ENCODE peak calls at places on chromosome 14, in eight cellular contexts. C is PC-3, N is hepatocyte, G is IMR-90, Y is A549, D is mesendoderm, B is neuronal stem cell, K is GM23248. O is an unnamed sample.

GRCh38 chr14:72699433-72699832 is 194.5 kb downstream of the DPF3 start:
- DNase-seq in N (no peak), B (no peak), D (no peak), K (peak), Y (no peak), G (no peak), C (no peak), O (no peak)

GRCh38 chr14:37819155-37820015 is 224.0 kb downstream of the TTC6 start:
- DNase-seq in G (peak), N (no peak), K (peak), B (no peak), D (peak), C (peak), Y (no peak), O (no peak)

GRCh38 chr14:102424520-102424919 is 61.8 kb downstream of the TECPR2 start:
- DNase-seq in B (no peak), C (no peak), D (no peak), G (no peak), K (no peak), Y (no peak), N (no peak), O (no peak)

GRCh38 chr14:43894534-43894933 is 612.5 kb downstream of the FSCB start:
- DNase-seq in B (no peak), G (peak), Y (no peak), K (peak), N (no peak), D (peak), C (peak), O (no peak)

GRCh38 chr14:26775765-26776577 is 178.1 kb upstream of the NOVA1 start:
- DNase-seq in B (no peak), N (no peak), G (peak), D (peak), Y (no peak), C (peak), K (peak), O (no peak)

GRCh38 chr14:71713061-71713850 is 219.0 kb upstream of the RGS6 start:
- DNase-seq in K (peak), G (peak), B (no peak), Y (no peak), D (no peak), C (peak), N (no peak), O (no peak)

GRCh38 chr14:64187331-64187730 is 106.8 kb downstream of the ESR2 start:
- DNase-seq in K (peak), G (no peak), D (no peak), N (no peak), C (no peak), Y (no peak), B (no peak), O (no peak)

GRCh38 chr14:102314242-102315011 is 5.1 kb upstream of the ZNF839 start:
- DNase-seq in N (peak), D (peak), G (peak), K (peak), Y (peak), B (peak), C (peak), O (peak)

GRCh38 chr14:56297449-56297848 is 179.2 kb downstream of the PELI2 start:
- DNase-seq in C (no peak), K (no peak), G (no peak), D (no peak), B (no peak), Y (no peak), N (no peak), O (no peak)

GRCh38 chr14:34680806-34681479 is 33.5 kb downstream of the CFL2 start:
- DNase-seq in G (no peak), K (no peak), B (no peak), C (no peak), Y (no peak), N (no peak), D (no peak), O (no peak)

GRCh38 chr14:102138535-102138934 is 1.2 kb upstream of the WDR20 start:
- DNase-seq in C (no peak), N (no peak), Y (no peak), D (no peak), B (no peak), K (no peak), G (no peak), O (no peak)

GRCh38 chr14:106459971-106460730 is 933.8 kb downstream of the TMEM121 start:
- DNase-seq in B (no peak), G (no peak), K (no peak), N (no peak), D (no peak), Y (peak), C (no peak), O (peak)

GRCh38 chr14:23339506-23340268 is 13.0 kb downstream of the SLC22A17 start:
- DNase-seq in C (no peak), Y (no peak), D (peak), B (no peak), K (no peak), G (no peak), N (no peak), O (no peak)

GRCh38 chr14:33184587-33184986 is 245.9 kb downstream of the NPAS3 start:
- DNase-seq in K (peak), G (no peak), N (no peak), C (peak), D (peak), Y (no peak), B (no peak), O (no peak)

GRCh38 chr14:102579696-102580551 is 12.5 kb upstream of the RCOR1 start:
- DNase-seq in Y (no peak), K (peak), C (peak), B (no peak), G (peak), N (peak), D (no peak), O (peak)

GRCh38 chr14:76961631-76962302 is 66.7 kb downstream of the IRF2BPL start:
- DNase-seq in G (peak), C (peak), N (peak), K (peak), D (peak), Y (peak), B (peak), O (peak)

GRCh38 chr14:105022276-105022670 is 1.4 kb upstream of the CDCA4 start:
- DNase-seq in G (no peak), K (peak), C (peak), B (no peak), Y (no peak), N (no peak), D (no peak), O (peak)

GRCh38 chr14:72513994-72514659 is 379.8 kb downstream of the DPF3 start:
- DNase-seq in Y (peak), N (peak), K (peak), D (peak), B (no peak), C (peak), G (peak), O (no peak)

GRCh38 chr14:55671641-55672040 is 91.6 kb downstream of the KTN1 start:
- DNase-seq in K (peak), C (no peak), Y (no peak), D (no peak), N (no peak), G (peak), B (no peak), O (no peak)

GRCh38 chr14:95683793-95684192 is 2.4 kb upstream of the TCL1B start:
- DNase-seq in N (peak), B (no peak), Y (peak), K (peak), D (peak), G (no peak), C (peak), O (no peak)

GRCh38 chr14:28577711-28578131 is 188.9 kb upstream of the FOXG1 start:
- DNase-seq in C (peak), K (no peak), D (no peak), N (no peak), G (no peak), Y (no peak), B (no peak), O (peak)

GRCh38 chr14:90458536-90458935 is 61.7 kb downstream of the CALM1 start:
- DNase-seq in D (no peak), C (no peak), N (no peak), B (no peak), Y (no peak), G (no peak), K (no peak), O (no peak)

GRCh38 chr14:32183151-32184048 is 18.4 kb upstream of the RNU6-7 start:
- DNase-seq in B (no peak), K (no peak), C (peak), D (no peak), Y (no peak), G (no peak), N (no peak), O (no peak)

GRCh38 chr14:32047791-32048190 is 29.3 kb upstream of the ARHGAP5 start:
- DNase-seq in C (peak), D (no peak), N (no peak), Y (no peak), B (no peak), K (peak), G (no peak), O (no peak)

GRCh38 chr14:31009836-31010618 is 15.4 kb upstream of the AP4S1 start:
- DNase-seq in Y (no peak), D (no peak), B (no peak), K (no peak), N (no peak), G (no peak), C (no peak), O (no peak)

GRCh38 chr14:31001339-31001658 is 24.1 kb upstream of the AP4S1 start:
- DNase-seq in C (no peak), K (no peak), G (no peak), B (no peak), Y (no peak), N (no peak), D (no peak), O (no peak)

GRCh38 chr14:31000629-31001338 is 24.7 kb upstream of the AP4S1 start:
- DNase-seq in Y (no peak), B (no peak), G (no peak), N (no peak), C (no peak), D (peak), K (no peak), O (no peak)

GRCh38 chr14:31010935-31011334 is 14.5 kb upstream of the AP4S1 start:
- DNase-seq in K (no peak), N (no peak), G (no peak), Y (no peak), B (no peak), C (no peak), D (no peak), O (no peak)

GRCh38 chr14:31006703-31007102 is 18.7 kb upstream of the AP4S1 start:
- DNase-seq in C (no peak), B (no peak), N (no peak), D (no peak), K (no peak), G (no peak), Y (no peak), O (no peak)
- H3K4me2 ChIP-seq in C (no peak), B (no peak), N (no peak), D (no peak), K (no peak), G (no peak), Y (no peak), O (no peak)

GRCh38 chr14:89366580-89367448 is 50.2 kb downstream of the FOXN3 start:
- DNase-seq in D (no peak), Y (no peak), C (no peak), N (peak), B (no peak), G (no peak), K (no peak), O (no peak)
- H3K4me2 ChIP-seq in D (no peak), Y (no peak), C (no peak), N (no peak), B (no peak), G (no peak), K (no peak), O (no peak)

GRCh38 chr14:103696466-103697071 is 18.7 kb downstream of the XRCC3 start:
- DNase-seq in Y (no peak), G (peak), K (peak), N (no peak), C (no peak), D (no peak), B (no peak), O (no peak)

GRCh38 chr14:103695331-103696026 is 19.8 kb downstream of the XRCC3 start:
- DNase-seq in D (no peak), K (no peak), C (no peak), B (no peak), N (no peak), G (no peak), Y (no peak), O (no peak)

GRCh38 chr14:103697196-103697595 is 18.1 kb downstream of the XRCC3 start:
- DNase-seq in D (no peak), B (no peak), K (no peak), N (no peak), Y (no peak), C (no peak), G (no peak), O (no peak)

GRCh38 chr14:103694572-103695026 is 20.7 kb downstream of the XRCC3 start:
- DNase-seq in B (no peak), N (no peak), K (no peak), Y (no peak), D (no peak), C (no peak), G (no peak), O (no peak)

GRCh38 chr14:103696027-103696402 is 19.2 kb downstream of the XRCC3 start:
- DNase-seq in D (no peak), N (no peak), K (no peak), G (no peak), B (no peak), C (no peak), Y (no peak), O (no peak)
- H3K4me2 ChIP-seq in D (no peak), N (no peak), K (no peak), G (no peak), B (no peak), C (no peak), Y (no peak), O (no peak)

DNA sequence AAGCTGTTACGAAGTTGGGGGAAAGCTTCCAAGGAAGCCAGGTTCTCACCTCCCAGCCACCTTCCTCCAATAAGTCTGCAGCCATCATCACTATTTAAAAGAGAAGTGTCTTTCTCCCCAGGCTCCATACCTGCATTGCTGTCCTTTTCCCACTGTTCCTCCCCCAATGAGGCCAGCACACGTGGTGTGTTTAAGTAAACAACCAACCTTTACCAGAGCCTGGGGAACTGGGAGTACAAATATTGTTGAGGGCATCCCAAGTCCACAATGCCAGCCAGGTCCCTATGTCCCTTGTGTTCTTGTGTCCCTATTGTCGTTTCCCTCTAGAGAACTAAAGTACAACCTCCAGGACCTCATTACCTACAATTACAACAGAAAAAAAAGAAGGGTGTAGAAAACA is 49.2 kb upstream of the PNMA1 start:
- DNase-seq in B (no peak), K (no peak), G (no peak), C (no peak), Y (no peak), D (no peak), N (peak), O (no peak)
- H3K4me2 ChIP-seq in B (no peak), K (no peak), G (no peak), C (no peak), Y (peak), D (no peak), N (peak), O (no peak)

GRCh38 chr14:61812347-61813100 is 50.3 kb downstream of the SNAPC1 start:
- DNase-seq in D (peak), Y (no peak), G (no peak), N (peak), C (no peak), B (peak), K (peak), O (no peak)
- H3K4me2 ChIP-seq in D (peak), Y (peak), G (peak), N (peak), C (peak), B (peak), K (peak), O (no peak)

GRCh38 chr14:99035712-99036593 is 236.0 kb downstream of the BCL11B start:
- DNase-seq in N (peak), Y (peak), C (peak), B (peak), D (peak), G (peak), K (peak), O (peak)
- H3K4me2 ChIP-seq in N (peak), Y (peak), C (peak), B (peak), D (no peak), G (no peak), K (peak), O (peak)

DNA sequence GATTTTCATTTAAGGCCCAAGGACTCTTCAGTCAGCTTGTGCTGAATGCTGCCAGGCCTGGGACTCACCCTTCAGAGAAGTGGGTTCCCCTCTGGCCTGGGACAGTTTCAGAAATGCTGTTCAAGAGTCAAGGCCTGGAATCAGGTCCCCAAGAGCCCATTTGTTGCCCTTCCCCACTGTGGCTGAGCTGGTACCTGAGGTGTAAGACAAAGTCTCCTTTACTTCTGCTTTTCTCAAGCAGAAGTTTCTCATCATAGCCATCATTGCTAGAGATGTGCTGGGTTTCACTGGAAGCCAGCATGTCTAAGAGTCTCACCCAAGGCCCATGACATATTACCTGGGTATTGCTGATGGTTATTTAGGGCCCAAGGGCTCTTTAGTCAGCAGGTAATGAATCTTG is 8.9 kb downstream of the FANCM start:
- DNase-seq in C (no peak), N (no peak), G (no peak), K (no peak), Y (no peak), D (no peak), B (no peak), O (no peak)
- H3K4me2 ChIP-seq in C (no peak), N (no peak), G (no peak), K (no peak), Y (no peak), D (no peak), B (no peak), O (no peak)

GRCh38 chr14:96994999-96995398 is 197.8 kb downstream of the VRK1 start:
- DNase-seq in K (no peak), N (no peak), G (no peak), C (no peak), D (no peak), Y (no peak), B (no peak), O (no peak)
- H3K4me2 ChIP-seq in K (no peak), N (no peak), G (no peak), C (no peak), D (no peak), Y (no peak), B (no peak), O (no peak)

DNA sequence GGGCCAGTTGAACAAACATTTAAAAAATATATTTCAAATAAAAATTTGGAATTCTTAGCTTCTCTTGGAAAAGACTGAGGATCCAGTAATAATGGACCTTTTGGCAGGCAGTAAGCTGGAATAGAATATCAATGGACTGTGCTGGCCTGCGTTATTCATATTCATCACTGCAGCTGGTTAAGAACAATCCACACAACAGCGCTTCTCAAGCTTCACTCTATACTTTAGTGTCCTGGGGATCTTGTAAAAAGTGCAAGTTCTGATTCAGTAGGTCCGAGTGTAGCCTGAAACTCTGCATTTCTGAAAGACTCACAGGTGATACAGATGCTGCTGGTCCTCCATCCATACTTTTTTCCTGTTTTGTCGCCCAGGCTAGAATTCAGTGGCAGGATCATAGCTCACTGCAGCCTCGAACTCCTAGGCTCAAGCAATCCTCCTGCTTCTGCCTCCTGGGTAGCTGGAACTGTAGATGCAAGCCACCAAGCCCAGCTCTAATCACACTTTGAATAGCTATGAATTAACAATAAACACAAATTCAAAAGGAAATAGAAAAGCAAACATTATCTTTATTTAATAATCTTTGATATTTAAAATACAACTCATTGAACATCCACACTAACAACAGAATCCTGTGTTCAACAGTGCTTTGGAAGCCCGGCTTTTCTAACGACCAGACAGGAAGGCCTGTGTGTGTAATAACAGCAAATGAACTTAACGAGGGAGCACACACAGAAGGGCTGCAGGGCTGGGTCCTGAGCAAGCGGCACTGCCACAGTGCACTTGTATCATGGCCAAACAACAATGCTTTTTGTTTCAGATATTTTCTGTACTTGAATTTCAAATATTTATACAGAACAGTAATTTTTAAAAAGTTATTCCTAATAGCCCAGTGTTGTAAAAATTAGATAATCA is 18.4 kb upstream of the TRIP11 start:
- DNase-seq in K (no peak), B (no peak), N (no peak), Y (no peak), C (no peak), D (no peak), G (no peak), O (no peak)
- H3K4me2 ChIP-seq in K (no peak), B (no peak), N (no peak), Y (no peak), C (no peak), D (no peak), G (no peak), O (no peak)

O was measured in PC-9.